ENCODE peak calls at places on chromosomes 4 and X, in four cellular contexts. Z, G, S and O are unnamed samples.

GRCh38 chr4:150960079-150960478 is 55.0 kb downstream of the LRBA start:
- DNase-seq in Z (no peak), G (no peak), S (no peak), O (peak)

GRCh38 chrX:45850197-45850774 is 649.6 kb upstream of the DIPK2B start:
- DNase-seq in Z (no peak), G (no peak), S (no peak), O (no peak)

GRCh38 chr4:43837171-43837570 is 611.4 kb downstream of the KCTD8 start:
- DNase-seq in Z (no peak), G (no peak), S (no peak), O (no peak)

GRCh38 chrX:118974908-118975671 is 672 bp downstream of the LONRF3 start:
- DNase-seq in Z (no peak), G (peak), S (peak), O (no peak)

GRCh38 chr4:123876640-123877039 is 480.0 kb downstream of the SPRY1 start:
- DNase-seq in Z (no peak), G (no peak), S (no peak), O (no peak)

GRCh38 chrX:63275127-63275526 is 76.0 kb downstream of the SPIN4 start:
- DNase-seq in Z (no peak), G (no peak), S (no peak), O (no peak)

GRCh38 chr4:185683896-185684295 is 128.1 kb downstream of the SORBS2 start:
- DNase-seq in Z (no peak), G (no peak), S (no peak), O (no peak)

GRCh38 chr4:98290511-98290910 is 29.3 kb downstream of the RAP1GDS1 start:
- DNase-seq in Z (peak), G (no peak), S (no peak), O (no peak)

GRCh38 chr4:1984406-1985191 is 24.2 kb downstream of the NELFA start:
- DNase-seq in Z (no peak), G (no peak), S (no peak), O (no peak)